ENCODE peak calls at places on chromosomes 4 and X, in five cellular contexts. S, K, Q, F and U are unnamed samples.
A peak's percentile ranks its signal among the peaks of the same experiment; 100 is the strongest.

GRCh38 chr4:90825849-90826248 is 698.7 kb downstream of the CCSER1 start:
- DNase-seq in S (no peak), K (no peak), Q (no peak), F (no peak), U (no peak)

GRCh38 chr4:71941001-71941400 is 90.8 kb upstream of the NPFFR2 start:
- DNase-seq in S (peak; percentile 7), K (peak; percentile 55), Q (no peak), F (peak; percentile 57), U (no peak)

GRCh38 chrX:11445540-11445939 is 152.3 kb downstream of the AMELX start:
- DNase-seq in S (no peak), K (no peak), Q (no peak), F (no peak), U (no peak)

GRCh38 chr4:186852964-186853391 is 129.3 kb upstream of the FAT1 start:
- DNase-seq in S (no peak), K (no peak), Q (no peak), F (no peak), U (no peak)

GRCh38 chr4:15368906-15369305 is 58.9 kb upstream of the C1QTNF7 start:
- DNase-seq in S (peak; percentile 69), K (no peak), Q (no peak), F (peak; percentile 32), U (no peak)

GRCh38 chrX:132017431-132018185 is 5.5 kb upstream of the STK26 start:
- DNase-seq in S (no peak), K (no peak), Q (no peak), F (no peak), U (no peak)

GRCh38 chr4:161498155-161498554 is 665.6 kb downstream of the FSTL5 start:
- DNase-seq in S (no peak), K (no peak), Q (no peak), F (no peak), U (no peak)

GRCh38 chr4:183348706-183349659 is 26.8 kb upstream of the CLDN24 start:
- DNase-seq in S (peak; percentile 92), K (no peak), Q (no peak), F (peak; percentile 28), U (no peak)

GRCh38 chr4:188869581-188869980 is 730.3 kb downstream of the TRIML1 start:
- DNase-seq in S (no peak), K (no peak), Q (no peak), F (no peak), U (no peak)

GRCh38 chrX:108468486-108468885 is 28.8 kb downstream of the COL4A5 start:
- DNase-seq in S (peak; percentile 29), K (no peak), Q (no peak), F (no peak), U (no peak)

GRCh38 chr4:140702096-140702757 is 54.0 kb downstream of the TBC1D9 start:
- DNase-seq in S (no peak), K (no peak), Q (no peak), F (peak; percentile 25), U (no peak)
- H3K27ac ChIP-seq in S (no peak overlapping the region), K (no peak overlapping the region), Q (no peak overlapping the region), F (no peak overlapping the region), U (no peak overlapping the region)

DNA sequence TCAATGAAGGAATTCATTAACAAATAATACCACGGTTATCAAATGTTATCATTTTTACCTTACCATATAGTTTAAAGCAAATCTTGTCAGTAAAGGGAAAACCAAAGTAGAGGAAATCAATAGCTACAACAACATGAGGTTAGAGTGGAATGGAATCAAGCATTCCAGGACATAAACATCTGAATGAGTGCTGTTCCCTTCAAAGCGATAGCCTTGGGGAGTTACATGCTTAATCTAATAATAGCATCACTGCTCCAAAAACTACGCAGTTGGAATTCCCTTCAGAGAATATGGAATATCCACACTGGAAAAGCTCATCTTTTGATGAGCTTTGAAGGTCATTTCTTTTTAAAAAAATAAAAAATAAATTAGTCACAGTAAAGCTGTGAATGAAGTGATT is 31.2 kb downstream of the PDE5A start:
- DNase-seq in S (peak; percentile 77), K (no peak), Q (no peak), F (peak; percentile 4), U (no peak)
- H3K4me2 ChIP-seq in S (no peak overlapping the region), K (no peak overlapping the region), Q (peak overlapping the region; percentile 50), F (no peak overlapping the region), U (no peak overlapping the region)

GRCh38 chrX:32139463-32139862 is 1067.6 kb upstream of the FTHL17 start:
- DNase-seq in S (no peak), K (no peak), Q (no peak), F (no peak), U (no peak)

DNA sequence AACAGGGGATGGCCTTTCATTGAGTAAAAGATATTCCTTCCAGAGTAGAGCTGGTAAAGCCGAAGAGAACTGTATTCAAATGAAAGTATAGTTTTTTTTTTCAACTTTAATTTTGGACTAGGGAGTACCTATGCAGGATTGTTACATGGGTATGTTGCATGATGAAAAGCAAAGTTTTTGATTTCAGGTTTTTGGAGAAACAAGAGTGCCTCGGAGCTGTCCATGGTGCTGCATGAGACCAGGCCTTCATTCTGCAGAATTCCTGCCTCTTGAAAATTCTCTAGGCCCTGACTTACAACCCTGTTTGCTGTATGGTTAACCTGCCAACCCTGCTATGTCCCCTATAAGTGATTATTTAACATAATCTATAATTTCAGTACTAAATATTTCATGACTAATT is 1065.7 kb upstream of the FTHL17 start:
- DNase-seq in S (peak; percentile 0), K (peak; percentile 27), Q (peak; percentile 54), F (peak; percentile 36), U (peak; percentile 9)
- H2BK12ac ChIP-seq in S (no peak overlapping the region), K (no peak overlapping the region), Q (no peak overlapping the region), F (no peak overlapping the region), U (no peak overlapping the region)

GRCh38 chrX:19698691-19699090 is 183.4 kb upstream of the MAP3K15 start:
- DNase-seq in S (no peak), K (no peak), Q (no peak), F (no peak), U (no peak)
- H3K27ac ChIP-seq in S (no peak overlapping the region), K (no peak overlapping the region), Q (no peak overlapping the region), F (no peak overlapping the region), U (no peak overlapping the region)

DNA sequence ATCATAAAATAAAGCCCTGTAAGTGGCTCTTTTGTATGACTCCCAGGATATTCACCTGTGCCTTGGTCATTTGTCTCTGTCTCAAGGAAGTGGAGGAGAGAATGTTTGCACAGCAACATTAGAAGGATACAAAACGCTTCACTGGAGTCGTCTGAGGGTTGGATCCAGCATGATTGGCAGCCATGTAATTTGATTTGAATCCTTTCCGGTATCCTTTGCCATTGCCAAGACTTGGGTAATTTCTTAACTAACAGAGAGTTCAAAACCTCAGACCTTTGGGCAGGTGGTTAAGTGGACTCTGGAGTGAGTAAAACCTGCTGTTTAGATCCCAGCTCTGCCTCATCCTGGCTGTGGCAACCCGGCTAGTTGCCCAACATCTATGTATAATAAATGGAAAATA is 93.8 kb upstream of the RBPJ start:
- DNase-seq in S (no peak), K (no peak), Q (no peak), F (no peak), U (no peak)
- H3K4me2 ChIP-seq in S (no peak overlapping the region), K (no peak overlapping the region), Q (no peak overlapping the region), F (no peak overlapping the region), U (no peak overlapping the region)

GRCh38 chr4:13108096-13108495 is 376.0 kb downstream of the RAB28 start:
- DNase-seq in S (peak; percentile 2), K (no peak), Q (no peak), F (no peak), U (no peak)

GRCh38 chr4:13109536-13109935 is 374.6 kb downstream of the RAB28 start:
- DNase-seq in S (no peak), K (no peak), Q (no peak), F (no peak), U (no peak)

DNA sequence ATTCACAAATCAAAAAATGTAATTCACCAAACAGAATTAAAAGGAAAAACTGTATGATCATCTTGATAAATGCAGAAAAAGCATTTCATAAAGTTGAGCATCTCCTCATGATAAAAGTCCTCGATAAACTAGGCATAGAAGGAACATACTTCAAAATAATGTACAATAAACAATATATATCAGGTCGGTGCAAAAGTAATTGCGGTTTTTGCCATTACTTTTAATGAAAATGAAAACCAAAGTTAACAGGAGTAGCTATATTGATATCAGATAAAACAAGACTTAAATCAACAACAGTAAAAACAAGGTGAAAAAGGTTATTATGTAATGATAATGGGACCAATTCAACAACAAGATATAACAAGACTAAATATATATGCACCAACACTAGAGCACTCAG is 372.1 kb downstream of the RAB28 start:
- DNase-seq in S (no peak), K (no peak), Q (no peak), F (no peak), U (no peak)
- H2BK12ac ChIP-seq in S (no peak overlapping the region), K (no peak overlapping the region), Q (no peak overlapping the region), F (no peak overlapping the region), U (no peak overlapping the region)

GRCh38 chrX:35664838-35665237 is 133.3 kb upstream of the MAGEB16 start:
- DNase-seq in S (peak; percentile 12), K (no peak), Q (no peak), F (no peak), U (no peak)
- H3K27ac ChIP-seq in S (no peak overlapping the region), K (no peak overlapping the region), Q (no peak overlapping the region), F (peak overlapping the region; percentile 34), U (no peak overlapping the region)

GRCh38 chrX:43682726-43683125 is 26.6 kb downstream of the MAOA start:
- DNase-seq in S (no peak), K (no peak), Q (no peak), F (no peak), U (no peak)

GRCh38 chrX:43679058-43679457 is 23.0 kb downstream of the MAOA start:
- DNase-seq in S (no peak), K (no peak), Q (no peak), F (no peak), U (no peak)

GRCh38 chrX:43679778-43680177 is 23.7 kb downstream of the MAOA start:
- DNase-seq in S (no peak), K (no peak), Q (no peak), F (no peak), U (no peak)

GRCh38 chrX:43677993-43678392 is 21.9 kb downstream of the MAOA start:
- DNase-seq in S (no peak), K (no peak), Q (no peak), F (peak; percentile 41), U (no peak)

GRCh38 chrX:43676960-43677582 is 21.0 kb downstream of the MAOA start:
- DNase-seq in S (peak; percentile 89), K (no peak), Q (no peak), F (peak; percentile 74), U (peak; percentile 35)
- H3K4me2 ChIP-seq in S (no peak overlapping the region), K (no peak overlapping the region), Q (no peak overlapping the region), F (no peak overlapping the region), U (no peak overlapping the region)

GRCh38 chr4:8597791-8598190 is 5.2 kb downstream of the CPZ start:
- DNase-seq in S (no peak), K (no peak), Q (no peak), F (no peak), U (no peak)
- H2BK12ac ChIP-seq in S (no peak overlapping the region), K (no peak overlapping the region), Q (no peak overlapping the region), F (no peak overlapping the region), U (no peak overlapping the region)